ENCODE peak calls at places on chromosomes 11 and 22, in four cellular contexts. Y is activated T-cell treated with anti-CD3 and anti-CD28 coated beads, Interleukin-2, amount 50 U/mL, for 72 hours; Q is cardiac muscle cell; N is stimulated activated CD4-positive, alpha-beta T cell treated with anti-CD3 and anti-CD28 coated beads, Interleukin-4, amount 100 ng/mL, for 48 hours. S is an unnamed sample.

GRCh38 chr11:3006505-3007260 is 14.6 kb upstream of the NAP1L4 start:
- DNase-seq in Y (peak; percentile 37), Q (peak; percentile 34), N (no peak), S (no peak)

GRCh38 chr11:788953-789940 is 643 bp downstream of the CEND1 start:
- DNase-seq in Y (no peak), Q (no peak), N (no peak), S (no peak)

GRCh38 chr22:22841598-22841997 is 46.0 kb upstream of the IGLL5 start:
- DNase-seq in Y (no peak), Q (no peak), N (no peak), S (no peak)

GRCh38 chr11:124669193-124669592 is 4.3 kb downstream of the SIAE start:
- DNase-seq in Y (peak; percentile 52), Q (peak; percentile 59), N (peak; percentile 24), S (peak; percentile 43)

GRCh38 chr22:39153220-39153860 is 860 bp upstream of the CBX7 start:
- DNase-seq in Y (no peak), Q (no peak), N (no peak), S (no peak)

GRCh38 chr11:108929241-108929640 is 264.4 kb downstream of the DDX10 start:
- DNase-seq in Y (no peak), Q (no peak), N (no peak), S (no peak)

GRCh38 chr11:123532131-123532530 is 102.1 kb downstream of the GRAMD1B start:
- DNase-seq in Y (no peak), Q (no peak), N (no peak), S (no peak)

GRCh38 chr11:64910451-64911093 is 6.4 kb downstream of the ATG2A start:
- DNase-seq in Y (no peak), Q (no peak), N (no peak), S (no peak)

GRCh38 chr11:107675902-107676301 is 36.0 kb downstream of the SLN start:
- DNase-seq in Y (no peak), Q (no peak), N (no peak), S (no peak)

S was measured in lower leg skin.